ENCODE peak calls at places on chromosomes 5 and 9, in nine cellular contexts. J is stomach, E is esophagus squamous epithelium, F is sigmoid colon, B is transverse colon, Z is suprapubic skin, H is right lobe of liver, L is IMR-90, Y is A549. U is an unnamed sample.

GRCh38 chr5:55324815-55325418 is 17.1 kb downstream of the MTREX start:
- DNase-seq in J (no peak), E (no peak), F (no peak), B (no peak), Z (no peak), H (no peak), L (peak), Y (peak), U (no peak)

GRCh38 chr5:112735702-112736101 is 2.0 kb upstream of the APC start:
- DNase-seq in J (no peak), E (no peak), F (no peak), B (no peak), Z (no peak), H (no peak), L (peak), Y (no peak), U (no peak)

GRCh38 chr5:122492675-122493074 is 180.6 kb downstream of the SNCAIP start:
- DNase-seq in J (no peak), E (no peak), F (no peak), B (no peak), Z (no peak), H (no peak), L (no peak), Y (no peak), U (no peak)

GRCh38 chr5:179152144-179152895 is 92.1 kb downstream of the ZNF354C start:
- DNase-seq in J (no peak), E (no peak), F (peak), B (no peak), Z (no peak), H (no peak), L (no peak), Y (no peak), U (no peak)

GRCh38 chr9:70110194-70111041 is 66.8 kb downstream of the MAMDC2 start:
- DNase-seq in J (no peak), E (no peak), F (no peak), B (no peak), Z (no peak), H (no peak), L (peak), Y (no peak), U (no peak)

GRCh38 chr5:55768279-55768678 is 30.4 kb downstream of the DDX4 start:
- DNase-seq in J (no peak), E (no peak), F (no peak), B (no peak), Z (no peak), H (no peak), L (no peak), Y (no peak), U (no peak)

GRCh38 chr9:33130961-33131360 is 36.2 kb downstream of the B4GALT1 start:
- DNase-seq in J (no peak), E (no peak), F (peak), B (no peak), Z (peak), H (no peak), L (no peak), Y (no peak), U (no peak)

GRCh38 chr9:2849943-2850342 is 6.0 kb upstream of the PUM3 start:
- DNase-seq in J (no peak), E (no peak), F (no peak), B (no peak), Z (no peak), H (no peak), L (no peak), Y (no peak), U (no peak)

GRCh38 chr9:111661802-111662491 is 542 bp downstream of the GNG10 start:
- DNase-seq in J (peak), E (no peak), F (peak), B (peak), Z (peak), H (peak), L (peak), Y (peak), U (no peak)

GRCh38 chr5:175874462-175875139 is 3.2 kb downstream of the CPLX2 start:
- DNase-seq in J (no peak), E (no peak), F (no peak), B (no peak), Z (no peak), H (no peak), L (no peak), Y (no peak), U (no peak)

GRCh38 chr5:52502591-52502990 is 285.1 kb upstream of the ITGA1 start:
- DNase-seq in J (no peak), E (no peak), F (no peak), B (no peak), Z (no peak), H (no peak), L (no peak), Y (no peak), U (no peak)

GRCh38 chr9:128006360-128007024 is 25.7 kb upstream of the EEIG1 start:
- DNase-seq in J (no peak), E (no peak), F (no peak), B (no peak), Z (no peak), H (no peak), L (peak), Y (no peak), U (no peak)

GRCh38 chr5:150584561-150585335 is 55.7 kb upstream of the SYNPO start:
- DNase-seq in J (no peak), E (no peak), F (peak), B (peak), Z (no peak), H (no peak), L (no peak), Y (no peak), U (no peak)

GRCh38 chr5:80125022-80125961 is 90.1 kb downstream of the THBS4 start:
- DNase-seq in J (no peak), E (no peak), F (no peak), B (no peak), Z (no peak), H (no peak), L (no peak), Y (no peak), U (no peak)

GRCh38 chr5:54761213-54761701 is 224.1 kb downstream of the ESM1 start:
- DNase-seq in J (no peak), E (no peak), F (peak), B (no peak), Z (no peak), H (no peak), L (peak), Y (no peak), U (no peak)

GRCh38 chr9:133536080-133536479 is 1.6 kb downstream of the ADAMTSL2 start:
- DNase-seq in J (no peak), E (no peak), F (no peak), B (no peak), Z (no peak), H (no peak), L (no peak), Y (no peak), U (no peak)

GRCh38 chr5:73365301-73365853 is 83.2 kb downstream of the FOXD1 start:
- DNase-seq in J (no peak), E (no peak), F (no peak), B (no peak), Z (no peak), H (no peak), L (peak), Y (peak), U (no peak)

GRCh38 chr9:127204771-127205470 is 59.7 kb upstream of the GARNL3 start:
- DNase-seq in J (no peak), E (no peak), F (peak), B (no peak), Z (no peak), H (no peak), L (peak), Y (peak), U (no peak)

GRCh38 chr9:137314561-137315560 is 12.8 kb upstream of the NRARP start:
- DNase-seq in J (no peak), E (no peak), F (peak), B (no peak), Z (peak), H (peak), L (no peak), Y (no peak), U (peak)

GRCh38 chr9:99680191-99680590 is 141.5 kb upstream of the NR4A3 start:
- DNase-seq in J (no peak), E (no peak), F (no peak), B (no peak), Z (no peak), H (no peak), L (peak), Y (no peak), U (no peak)

GRCh38 chr9:125189011-125189360 is 617 bp downstream of the PPP6C start:
- DNase-seq in J (peak), E (no peak), F (peak), B (peak), Z (no peak), H (peak), L (no peak), Y (no peak), U (peak)

GRCh38 chr5:140331638-140332037 is 14.8 kb downstream of the HBEGF start:
- DNase-seq in J (no peak), E (no peak), F (no peak), B (no peak), Z (no peak), H (no peak), L (no peak), Y (no peak), U (no peak)

GRCh38 chr9:4177970-4178758 is 121.7 kb downstream of the GLIS3 start:
- DNase-seq in J (no peak), E (no peak), F (no peak), B (no peak), Z (no peak), H (no peak), L (no peak), Y (peak), U (no peak)

GRCh38 chr9:11149065-11149464 is 536.3 kb upstream of the PTPRD start:
- DNase-seq in J (no peak), E (no peak), F (no peak), B (no peak), Z (no peak), H (no peak), L (no peak), Y (no peak), U (no peak)

GRCh38 chr9:21392270-21392669 is 7.1 kb upstream of the IFNA2 start:
- DNase-seq in J (no peak), E (no peak), F (no peak), B (no peak), Z (no peak), H (no peak), L (no peak), Y (peak), U (no peak)

GRCh38 chr9:134566936-134567335 is 74.7 kb upstream of the COL5A1 start:
- DNase-seq in J (peak), E (no peak), F (peak), B (no peak), Z (peak), H (no peak), L (no peak), Y (no peak), U (no peak)

GRCh38 chr5:37111426-37112382 is 137.5 kb downstream of the CPLANE1 start:
- DNase-seq in J (no peak), E (no peak), F (no peak), B (no peak), Z (no peak), H (no peak), L (no peak), Y (no peak), U (no peak)

GRCh38 chr5:173328896-173329369 is 719 bp upstream of the STC2 start:
- DNase-seq in J (no peak), E (no peak), F (no peak), B (no peak), Z (peak), H (no peak), L (peak), Y (peak), U (no peak)
- H3K4me3 ChIP-seq in J (peak), E (peak), F (peak), B (peak), Z (peak), H (peak), L (peak), Y (peak), U (peak)

GRCh38 chr9:109906766-109907382 is 126.9 kb downstream of the PALM2AKAP2 start:
- DNase-seq in J (no peak), E (no peak), F (no peak), B (no peak), Z (no peak), H (no peak), L (peak), Y (no peak), U (no peak)

GRCh38 chr9:109908459-109909390 is 128.7 kb downstream of the PALM2AKAP2 start:
- DNase-seq in J (no peak), E (no peak), F (no peak), B (no peak), Z (no peak), H (no peak), L (peak), Y (no peak), U (no peak)

GRCh38 chr9:109905472-109905871 is 125.5 kb downstream of the PALM2AKAP2 start:
- DNase-seq in J (no peak), E (no peak), F (no peak), B (no peak), Z (no peak), H (no peak), L (no peak), Y (no peak), U (no peak)

GRCh38 chr9:109907810-109908458 is 127.9 kb downstream of the PALM2AKAP2 start:
- DNase-seq in J (no peak), E (no peak), F (no peak), B (no peak), Z (no peak), H (no peak), L (no peak), Y (no peak), U (no peak)

DNA sequence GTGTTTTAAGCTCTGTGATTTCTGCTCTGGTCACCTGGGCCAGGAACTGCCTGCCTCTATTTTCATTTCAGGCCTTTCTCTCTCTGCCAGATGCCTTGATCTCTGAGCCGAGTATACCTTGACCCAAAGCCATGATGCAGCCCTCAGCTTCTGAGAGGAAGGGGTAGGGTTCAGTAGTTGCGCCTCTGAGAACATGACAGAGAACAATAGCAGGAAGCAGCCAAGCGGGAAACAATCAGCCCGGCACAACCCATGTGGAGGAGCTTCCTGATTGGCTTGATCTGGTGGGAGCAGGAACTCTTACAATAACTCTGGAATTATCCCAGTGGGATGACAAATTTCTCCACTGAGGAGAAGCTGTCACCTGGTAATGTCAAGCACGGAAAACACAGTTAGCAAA is 127.4 kb downstream of the PALM2AKAP2 start:
- DNase-seq in J (no peak), E (no peak), F (no peak), B (peak), Z (no peak), H (no peak), L (no peak), Y (no peak), U (no peak)
- TF ChIP-seq POLR2A in J (no peak), E (no peak), F (no peak), B (no peak), Z (no peak), H (no peak), L (no peak), Y (no peak), U (no peak)

DNA sequence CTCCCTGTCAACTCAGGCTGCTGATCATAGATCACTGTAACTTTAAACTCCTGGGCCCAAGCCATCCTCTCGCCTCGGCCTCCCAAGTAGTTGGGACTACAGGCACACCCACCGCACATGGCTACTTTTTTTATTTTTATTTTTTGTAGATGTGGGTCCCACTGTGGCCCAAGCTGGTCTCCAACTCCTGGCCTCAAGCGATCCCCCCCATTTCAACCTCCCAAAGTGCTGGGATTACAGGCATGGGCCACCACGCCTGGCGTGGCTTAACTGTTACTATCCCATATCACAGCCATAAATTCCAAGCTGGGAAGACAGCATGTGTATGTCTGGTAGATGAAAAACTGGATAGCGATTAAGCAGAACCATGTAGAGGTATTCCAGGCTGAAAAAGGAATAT is 1.0 kb downstream of the HDAC3 start:
- DNase-seq in J (no peak), E (no peak), F (no peak), B (no peak), Z (no peak), H (no peak), L (no peak), Y (no peak), U (no peak)
- H3K4me3 ChIP-seq in J (peak), E (peak), F (peak), B (peak), Z (peak), H (peak), L (peak), Y (peak), U (peak)

DNA sequence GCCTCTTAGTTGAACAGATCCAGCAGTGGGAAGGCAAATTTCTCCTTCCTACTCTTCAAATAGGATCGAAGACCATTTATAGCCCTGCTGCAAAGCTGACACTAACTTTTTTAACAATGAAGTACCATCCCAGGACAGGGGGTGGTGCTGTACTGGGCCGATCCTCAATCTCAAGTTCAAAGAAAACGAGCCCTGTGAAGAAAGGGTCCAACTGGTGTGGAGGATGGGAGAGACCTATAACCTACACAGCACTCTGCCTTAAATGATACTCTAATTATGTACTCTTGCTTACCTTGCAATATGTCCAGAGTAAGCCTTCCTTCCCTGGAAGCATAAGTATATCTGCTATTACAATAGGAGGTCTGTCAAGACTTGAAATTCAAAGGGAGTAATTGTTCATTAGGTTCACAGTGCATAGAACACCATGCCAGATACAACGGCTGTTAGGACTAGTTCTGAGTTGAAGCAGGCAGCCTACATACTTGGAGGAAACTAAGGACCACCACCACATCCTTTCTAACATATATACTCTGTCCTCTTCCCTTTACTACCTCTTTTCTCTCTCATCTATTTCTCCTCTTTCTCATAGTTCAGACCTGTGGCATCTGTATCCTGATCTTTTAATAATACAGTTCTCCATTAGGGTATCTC is 6.2 kb downstream of the ETF1 start:
- DNase-seq in J (no peak), E (no peak), F (no peak), B (no peak), Z (no peak), H (no peak), L (no peak), Y (no peak), U (no peak)
- TF ChIP-seq POLR2A in J (no peak), E (no peak), F (no peak), B (no peak), Z (no peak), H (no peak), L (no peak), Y (no peak), U (no peak)

GRCh38 chr5:92019376-92019990 is 636.4 kb upstream of the ARRDC3 start:
- DNase-seq in J (no peak), E (no peak), F (no peak), B (no peak), Z (no peak), H (no peak), L (peak), Y (peak), U (no peak)
- H3K4me3 ChIP-seq in J (no peak), E (no peak), F (no peak), B (no peak), Z (no peak), H (no peak), L (no peak), Y (no peak), U (no peak)

DNA sequence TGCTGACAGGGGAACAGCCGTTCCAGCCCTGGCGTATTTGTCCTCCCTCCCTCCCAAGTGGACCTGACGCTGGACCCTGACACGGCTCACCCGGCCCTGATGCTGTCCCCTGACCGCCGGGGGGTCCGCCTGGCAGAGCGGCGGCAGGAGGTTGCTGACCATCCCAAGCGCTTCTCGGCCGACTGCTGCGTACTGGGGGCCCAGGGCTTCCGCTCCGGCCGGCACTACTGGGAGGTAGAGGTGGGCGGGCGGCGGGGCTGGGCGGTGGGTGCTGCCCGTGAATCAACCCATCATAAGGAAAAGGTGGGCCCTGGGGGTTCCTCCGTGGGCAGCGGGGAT is 9.6 kb downstream of the RACK1 start:
- DNase-seq in J (no peak), E (no peak), F (no peak), B (no peak), Z (no peak), H (no peak), L (no peak), Y (no peak), U (no peak)
- TF ChIP-seq POLR2A in J (no peak), E (no peak), F (no peak), B (no peak), Z (no peak), H (no peak), L (no peak), Y (no peak), U (no peak)

DNA sequence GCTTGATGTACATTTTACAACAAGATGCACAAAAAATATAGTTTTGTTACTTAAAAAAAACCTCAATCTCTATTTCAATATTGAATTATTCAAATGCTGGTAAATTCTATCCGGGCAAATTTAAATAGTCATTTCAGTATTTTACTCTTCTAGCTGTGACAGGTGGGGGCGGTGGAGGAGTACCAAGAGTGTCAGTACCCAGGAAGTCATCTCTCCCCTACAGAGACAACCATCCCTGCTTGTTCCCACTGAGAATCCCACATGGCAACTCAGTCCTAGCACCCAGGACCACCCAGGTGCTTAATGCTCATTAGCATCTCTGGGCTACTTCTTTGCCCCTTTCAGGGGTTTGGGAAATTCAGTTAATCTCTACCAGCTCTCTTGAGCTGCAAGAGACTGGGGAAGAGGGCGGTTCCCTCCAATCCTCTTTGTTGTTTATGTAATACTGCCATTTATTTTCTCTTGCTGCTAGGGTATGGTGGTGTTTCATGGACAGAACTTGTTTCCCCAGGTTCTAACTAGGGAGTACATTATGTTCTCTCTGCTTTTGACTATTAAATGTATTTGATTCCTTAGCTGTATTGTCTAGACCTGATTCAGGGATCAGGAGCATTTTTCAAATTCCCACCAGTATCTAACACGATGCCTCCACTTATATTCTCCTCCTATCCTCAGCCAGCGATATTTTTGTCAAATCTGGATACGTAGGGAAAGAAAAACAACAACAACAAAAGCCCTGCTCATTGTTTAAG is 122.5 kb downstream of the CDH18 start:
- DNase-seq in J (no peak), E (no peak), F (no peak), B (no peak), Z (no peak), H (no peak), L (no peak), Y (no peak), U (no peak)
- H3K4me3 ChIP-seq in J (no peak), E (no peak), F (no peak), B (no peak), Z (peak), H (no peak), L (no peak), Y (no peak), U (no peak)

GRCh38 chr9:94993141-94993820 is 266.8 kb downstream of the AOPEP start:
- DNase-seq in J (no peak), E (no peak), F (no peak), B (no peak), Z (no peak), H (no peak), L (no peak), Y (no peak), U (no peak)
- TF ChIP-seq POLR2A in J (no peak), E (no peak), F (no peak), B (no peak), Z (no peak), H (no peak), L (no peak), Y (no peak), U (no peak)

GRCh38 chr9:694499-695154 is 146.9 kb upstream of the DMRT1 start:
- DNase-seq in J (no peak), E (no peak), F (no peak), B (no peak), Z (no peak), H (no peak), L (peak), Y (peak), U (no peak)
- H3K4me3 ChIP-seq in J (peak), E (peak), F (peak), B (no peak), Z (peak), H (peak), L (peak), Y (peak), U (peak)

U was measured in breast epithelium.